ENCODE peak calls at places on chromosomes 13 and 19, in five cellular contexts. K is hippocampal formation; I is stimulated activated naive CD4-positive, alpha-beta T cell treated with Interleukin-2 at 50 U/mL for 16 hours; H is iris pigment epithelial cell; E is activated T-cell treated with anti-CD3 and anti-CD28 coated beads for 1 hour. N is an unnamed sample.
A peak's percentile ranks its signal among the peaks of the same experiment; 100 is the strongest.

GRCh38 chr13:23871616-23872220 is 17.5 kb downstream of the MIPEP start:
- DNase-seq in K (peak; percentile 61), I (no peak), H (peak; percentile 31), E (no peak), N (no peak)

GRCh38 chr13:98252931-98253470 is 75.9 kb upstream of the RNF113B start:
- DNase-seq in K (no peak), I (no peak), H (peak; percentile 88), E (no peak), N (no peak)

GRCh38 chr19:17052439-17052838 is 22.8 kb downstream of the HAUS8 start:
- DNase-seq in K (peak; percentile 49), I (no peak), H (peak; percentile 60), E (peak; percentile 19), N (no peak)

GRCh38 chr13:78600317-78600899 is 2.9 kb downstream of the POU4F1 start:
- DNase-seq in K (no peak), I (no peak), H (no peak), E (no peak), N (no peak)

GRCh38 chr19:9645466-9645865 is 24.4 kb upstream of the ZNF561 start:
- DNase-seq in K (no peak), I (no peak), H (no peak), E (no peak), N (no peak)

GRCh38 chr13:75405976-75406703 is 75.8 kb downstream of the TBC1D4 start:
- DNase-seq in K (no peak), I (no peak), H (no peak), E (no peak), N (no peak)

GRCh38 chr13:27276188-27276587 is 5.6 kb downstream of the RASL11A start:
- DNase-seq in K (no peak), I (no peak), H (peak; percentile 77), E (no peak), N (no peak)

GRCh38 chr13:73481877-73482445 is 423.2 kb downstream of the KLF5 start:
- DNase-seq in K (no peak), I (no peak), H (no peak), E (no peak), N (no peak)

GRCh38 chr13:110015253-110015652 is 228.9 kb upstream of the IRS2 start:
- DNase-seq in K (no peak), I (no peak), H (peak; percentile 74), E (no peak), N (no peak)

GRCh38 chr19:6056282-6056741 is 54.0 kb downstream of the RFX2 start:
- DNase-seq in K (no peak), I (no peak), H (no peak), E (no peak), N (no peak)

GRCh38 chr19:10189631-10190425 is 4.9 kb downstream of the DNMT1 start:
- DNase-seq in K (no peak), I (no peak), H (peak; percentile 43), E (no peak), N (no peak)

GRCh38 chr19:30443531-30444252 is 71.5 kb downstream of the ZNF536 start:
- DNase-seq in K (no peak), I (no peak), H (no peak), E (no peak), N (no peak)